ENCODE peak calls at places on chromosomes 4 and X, in five cellular contexts. Y, F, V, K and I are unnamed samples. For H3K4me1, H3K36me3 and H3K27me3, the result is how much of the 10 kb centered on the place peaks cover.

GRCh38 chr4:150140774-150141400 is 62.6 kb downstream of the DCLK2 start:
- DNase-seq in K (peak), V (no peak), F (peak), Y (no peak), I (no peak)

GRCh38 chrX:115690554-115691216 is 129.7 kb downstream of the PLS3 start:
- DNase-seq in F (peak), V (peak), K (peak), Y (no peak), I (peak)

GRCh38 chrX:129360175-129360574 is 163.1 kb downstream of the SMARCA1 start:
- DNase-seq in Y (no peak), K (peak), V (peak), F (peak), I (peak)

GRCh38 chr4:165563851-165564250 is 185.0 kb downstream of the CPE start:
- DNase-seq in K (peak), F (no peak), V (no peak), Y (no peak), I (no peak)

GRCh38 chr4:47031713-47032404 is 492 bp downstream of the GABRB1 start:
- DNase-seq in F (no peak), K (no peak), Y (no peak), V (no peak), I (no peak)

GRCh38 chr4:137825505-137825904 is 293.2 kb upstream of the PCDH18 start:
- DNase-seq in Y (no peak), F (no peak), K (no peak), V (no peak), I (no peak)

GRCh38 chr4:20916106-20916505 is 215.8 kb downstream of the PACRGL start:
- DNase-seq in F (no peak), Y (no peak), K (peak), V (peak), I (no peak)

GRCh38 chr4:38163216-38164006 is 203.2 kb downstream of the PTTG2 start:
- DNase-seq in Y (no peak), V (no peak), K (peak), F (no peak), I (no peak)

GRCh38 chrX:106484233-106484632 is 127.5 kb upstream of the RADX start:
- DNase-seq in Y (no peak), F (no peak), V (no peak), K (no peak), I (no peak)

GRCh38 chr4:158652920-158653319 is 18.8 kb downstream of the C4orf46 start:
- DNase-seq in K (no peak), F (no peak), V (no peak), Y (no peak), I (no peak)

GRCh38 chr4:55216871-55217635 is 91.7 kb upstream of the KDR start:
- DNase-seq in Y (no peak), V (peak), K (no peak), F (no peak), I (no peak)

GRCh38 chrX:10467793-10468192 is 152.6 kb downstream of the MID1 start:
- DNase-seq in K (peak), F (peak), Y (no peak), V (no peak), I (no peak)

GRCh38 chr4:124936427-124936826 is 223.9 kb upstream of the ANKRD50 start:
- DNase-seq in V (peak), F (peak), Y (peak), K (peak), I (peak)

GRCh38 chr4:7844247-7844991 is 95.2 kb downstream of the AFAP1 start:
- DNase-seq in V (peak), K (peak), Y (peak), F (peak), I (peak)

GRCh38 chr4:108247511-108248088 is 78.9 kb upstream of the LEF1 start:
- DNase-seq in Y (no peak), F (no peak), K (peak), V (peak), I (peak)

GRCh38 chrX:1481636-1482529 is 29.2 kb upstream of the ASMTL start:
- DNase-seq in K (peak), Y (peak), V (peak), F (peak), I (no peak)

GRCh38 chrX:15915959-15916703 is 61.5 kb upstream of the AP1S2 start:
- DNase-seq in V (no peak), F (peak), Y (no peak), K (peak), I (no peak)

GRCh38 chr4:15182600-15183222 is 180.4 kb downstream of the CPEB2 start:
- DNase-seq in K (peak), F (peak), V (no peak), Y (no peak), I (no peak)

GRCh38 chr4:84914686-84915395 is 51.6 kb downstream of the WDFY3 start:
- DNase-seq in Y (no peak), V (no peak), F (peak), K (no peak), I (no peak)

GRCh38 chr4:84916233-84916632 is 50.3 kb downstream of the WDFY3 start:
- DNase-seq in Y (no peak), V (no peak), K (no peak), F (no peak), I (no peak)

GRCh38 chr4:84915396-84915780 is 51.1 kb downstream of the WDFY3 start:
- DNase-seq in V (no peak), K (no peak), Y (no peak), F (no peak), I (no peak)

GRCh38 chr4:84917869-84918600 is 48.5 kb downstream of the WDFY3 start:
- DNase-seq in K (no peak), F (no peak), V (no peak), Y (no peak), I (no peak)

GRCh38 chr4:84917087-84917821 is 49.2 kb downstream of the WDFY3 start:
- DNase-seq in V (no peak), K (no peak), Y (no peak), F (no peak), I (no peak)
- H3K4me1 ChIP-seq in V (under half), K (under half), Y (half or more), F (under half), I (under half)

DNA sequence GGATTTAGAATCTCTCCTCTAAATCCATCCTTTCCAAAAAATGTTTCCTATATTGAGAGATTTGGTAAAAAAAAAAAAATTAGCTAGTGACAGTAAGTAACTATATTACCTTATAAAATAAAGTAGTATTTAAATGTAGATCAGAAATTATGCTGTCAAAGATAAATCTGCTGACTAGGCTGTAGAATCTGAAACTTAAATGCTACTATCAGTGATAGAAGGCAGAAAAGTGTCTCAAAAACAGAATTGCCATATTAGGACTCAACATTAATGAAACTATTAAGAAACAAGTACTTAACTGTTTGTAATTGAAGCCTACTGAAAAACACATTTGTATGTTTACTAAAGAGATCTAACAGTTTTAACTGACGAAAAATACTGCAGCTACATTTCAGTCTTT is 8.3 kb downstream of the TAF9B start:
- DNase-seq in F (no peak), K (no peak), Y (no peak), V (no peak), I (no peak)
- H3K36me3 ChIP-seq in F (under half), K (under half), Y (under half), V (under half), I (under half)

GRCh38 chr4:6563935-6564645 is 10.9 kb upstream of the MAN2B2 start:
- DNase-seq in V (no peak), K (no peak), F (no peak), Y (no peak), I (no peak)
- H3K27me3 ChIP-seq in V (under half), K (under half), F (half or more), Y (half or more), I (half or more)

GRCh38 chr4:119128125-119128524 is 7.5 kb upstream of the MYOZ2 start:
- DNase-seq in V (no peak), F (no peak), K (no peak), Y (no peak), I (no peak)
- H3K4me1 ChIP-seq in V (under half), F (under half), K (under half), Y (under half), I (under half)

GRCh38 chr4:98624144-98624543 is 34.3 kb downstream of the TSPAN5 start:
- DNase-seq in K (no peak), Y (no peak), V (no peak), F (no peak), I (no peak)
- H3K36me3 ChIP-seq in K (under half), Y (under half), V (under half), F (under half), I (under half)

GRCh38 chrX:69389221-69389620 is 114.9 kb upstream of the NALF2 start:
- DNase-seq in F (no peak), V (no peak), K (no peak), Y (no peak), I (no peak)
- H3K27me3 ChIP-seq in F (under half), V (under half), K (under half), Y (under half), I (under half)

GRCh38 chr4:78552398-78553396 is 1.1 kb downstream of the ANXA3 start:
- DNase-seq in Y (no peak), V (peak), F (peak), K (peak), I (no peak)
- H3K4me1 ChIP-seq in Y (under half), V (under half), F (under half), K (under half), I (under half)

DNA sequence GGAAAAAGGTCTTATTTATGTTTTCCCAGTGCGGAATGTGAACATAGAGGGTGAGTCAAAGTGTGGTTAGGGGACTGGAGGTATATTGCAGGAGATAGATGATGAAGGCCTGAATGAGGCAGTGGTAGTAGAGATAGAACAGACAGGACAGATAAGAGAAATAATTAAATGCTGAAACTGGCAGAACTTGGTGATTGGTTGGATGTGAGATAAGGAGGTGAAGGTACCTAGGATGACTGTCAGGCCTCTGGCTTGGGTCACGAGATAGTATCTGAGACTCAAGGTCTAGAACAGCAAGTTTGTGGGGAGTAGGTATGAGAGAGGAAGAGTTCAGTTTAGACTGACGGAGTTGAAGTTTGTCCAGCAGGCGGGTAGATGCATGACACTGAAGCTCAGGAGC is 3.5 kb downstream of the MND1 start:
- DNase-seq in Y (no peak), V (no peak), F (no peak), K (peak), I (peak)
- H3K36me3 ChIP-seq in Y (under half), V (under half), F (under half), K (under half), I (under half)

GRCh38 chrX:108735087-108735679 is 1.2 kb downstream of the IRS4 start:
- DNase-seq in Y (no peak), F (no peak), V (no peak), K (no peak), I (no peak)
- H3K27me3 ChIP-seq in Y (half or more), F (half or more), V (under half), K (half or more), I (under half)

GRCh38 chrX:24151513-24151912 is 2.0 kb downstream of the ZFX start:
- DNase-seq in F (no peak), K (no peak), Y (no peak), V (no peak), I (no peak)
- H3K4me1 ChIP-seq in F (half or more), K (under half), Y (half or more), V (under half), I (under half)